ENCODE peak calls at places on chromosomes 3 and 15, in four cellular contexts. V is heart right ventricle, Z is cardiac muscle cell, O is suprapubic skin. N is an unnamed sample.

GRCh38 chr15:29672923-29673809 is 149.1 kb downstream of the TJP1 start:
- DNase-seq in V (no peak), Z (peak; percentile 50), O (no peak), N (no peak)

GRCh38 chr15:33021806-33022389 is 172.6 kb downstream of the FMN1 start:
- DNase-seq in V (no peak), Z (peak; percentile 66), O (no peak), N (no peak)

GRCh38 chr3:72728958-72729467 is 119.2 kb downstream of the SHQ1 start:
- DNase-seq in V (no peak), Z (no peak), O (no peak), N (no peak)

GRCh38 chr3:32973982-32974381 is 22.5 kb downstream of the CCR4 start:
- DNase-seq in V (no peak), Z (no peak), O (no peak), N (no peak)

GRCh38 chr15:29935296-29936020 is 113.2 kb upstream of the TJP1 start:
- DNase-seq in V (no peak), Z (no peak), O (no peak), N (no peak)

GRCh38 chr3:127089487-127090145 is 103.3 kb upstream of the PRR23E start:
- DNase-seq in V (no peak), Z (peak; percentile 71), O (no peak), N (no peak)

GRCh38 chr3:127578168-127578567 is 12.4 kb downstream of the TPRA1 start:
- DNase-seq in V (no peak), Z (no peak), O (no peak), N (no peak)

GRCh38 chr3:72821170-72821781 is 27.0 kb downstream of the SHQ1 start:
- DNase-seq in V (no peak), Z (peak; percentile 44), O (no peak), N (peak; percentile 74)

GRCh38 chr3:62922326-62922725 is 47.1 kb upstream of the CADPS start:
- DNase-seq in V (no peak), Z (peak; percentile 1), O (no peak), N (no peak)

GRCh38 chr3:39519076-39519475 is 51.6 kb downstream of the MOBP start:
- DNase-seq in V (no peak), Z (no peak), O (no peak), N (no peak)

GRCh38 chr3:119659584-119660291 is 651 bp downstream of the POPDC2 start:
- DNase-seq in V (no peak), Z (no peak), O (no peak), N (no peak)

GRCh38 chr3:51568041-51568440 is 29.5 kb downstream of the RAD54L2 start:
- DNase-seq in V (no peak), Z (no peak), O (no peak), N (no peak)

GRCh38 chr15:68421798-68422402 is 10.1 kb downstream of the ITGA11 start:
- DNase-seq in V (no peak), Z (no peak), O (no peak), N (no peak)

GRCh38 chr3:17466028-17466427 is 276.4 kb downstream of the TBC1D5 start:
- DNase-seq in V (no peak), Z (peak; percentile 2), O (no peak), N (no peak)

GRCh38 chr15:55372701-55373440 is 35.3 kb downstream of the CCPG1 start:
- DNase-seq in V (no peak), Z (no peak), O (no peak), N (no peak)
- H3K4me3 ChIP-seq in V (no peak overlapping the region), Z (no peak overlapping the region), O (no peak overlapping the region), N (no peak overlapping the region)

DNA sequence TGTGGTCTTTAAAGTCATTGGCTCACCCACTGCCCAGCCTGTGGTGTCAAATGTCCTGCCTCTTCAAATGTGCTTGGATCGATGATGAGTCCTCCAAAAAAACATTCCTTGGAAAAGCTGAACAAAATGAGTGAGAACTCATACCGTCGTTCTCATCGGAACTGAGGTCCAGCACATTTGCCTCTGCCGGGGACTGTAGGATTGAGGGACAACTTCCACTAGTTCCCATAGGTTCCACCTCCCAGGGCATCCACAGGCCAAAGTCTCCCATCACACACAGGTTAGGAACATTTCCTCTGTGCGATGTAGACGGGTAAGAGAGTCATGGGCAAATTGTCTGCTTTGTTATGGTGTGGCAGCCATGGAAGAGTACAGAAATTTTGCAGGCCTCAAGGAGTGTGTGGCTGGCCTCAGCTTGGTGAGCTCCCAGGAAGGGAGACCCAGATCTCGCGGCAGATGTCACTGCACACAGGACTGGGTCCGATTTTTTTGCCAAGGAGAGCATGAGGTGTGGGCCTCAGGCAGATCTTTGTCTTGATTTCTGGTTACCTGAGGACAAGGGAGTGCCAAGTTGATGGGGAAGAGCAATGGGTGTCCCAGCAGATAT is 115.7 kb downstream of the SNRPN start:
- DNase-seq in V (no peak), Z (no peak), O (no peak), N (no peak)
- H3K9me3 ChIP-seq in V (peaks cover 100% of the 10 kb centered on the region), Z (peaks cover 30% of the 10 kb centered on the region), O (peaks cover 89% of the 10 kb centered on the region), N (peaks cover 23% of the 10 kb centered on the region)

GRCh38 chr15:42493694-42494093 is 1.7 kb upstream of the SNAP23 start:
- DNase-seq in V (no peak), Z (no peak), O (no peak), N (no peak)

GRCh38 chr15:42490246-42490742 is 647 bp downstream of the ZNF106 start:
- DNase-seq in V (no peak), Z (no peak), O (no peak), N (no peak)

GRCh38 chr15:42491540-42492225 is 742 bp upstream of the ZNF106 start:
- DNase-seq in V (no peak), Z (peak; percentile 68), O (no peak), N (no peak)

GRCh38 chr15:42494998-42495360 is 455 bp upstream of the SNAP23 start:
- DNase-seq in V (no peak), Z (peak; percentile 80), O (no peak), N (no peak)

DNA sequence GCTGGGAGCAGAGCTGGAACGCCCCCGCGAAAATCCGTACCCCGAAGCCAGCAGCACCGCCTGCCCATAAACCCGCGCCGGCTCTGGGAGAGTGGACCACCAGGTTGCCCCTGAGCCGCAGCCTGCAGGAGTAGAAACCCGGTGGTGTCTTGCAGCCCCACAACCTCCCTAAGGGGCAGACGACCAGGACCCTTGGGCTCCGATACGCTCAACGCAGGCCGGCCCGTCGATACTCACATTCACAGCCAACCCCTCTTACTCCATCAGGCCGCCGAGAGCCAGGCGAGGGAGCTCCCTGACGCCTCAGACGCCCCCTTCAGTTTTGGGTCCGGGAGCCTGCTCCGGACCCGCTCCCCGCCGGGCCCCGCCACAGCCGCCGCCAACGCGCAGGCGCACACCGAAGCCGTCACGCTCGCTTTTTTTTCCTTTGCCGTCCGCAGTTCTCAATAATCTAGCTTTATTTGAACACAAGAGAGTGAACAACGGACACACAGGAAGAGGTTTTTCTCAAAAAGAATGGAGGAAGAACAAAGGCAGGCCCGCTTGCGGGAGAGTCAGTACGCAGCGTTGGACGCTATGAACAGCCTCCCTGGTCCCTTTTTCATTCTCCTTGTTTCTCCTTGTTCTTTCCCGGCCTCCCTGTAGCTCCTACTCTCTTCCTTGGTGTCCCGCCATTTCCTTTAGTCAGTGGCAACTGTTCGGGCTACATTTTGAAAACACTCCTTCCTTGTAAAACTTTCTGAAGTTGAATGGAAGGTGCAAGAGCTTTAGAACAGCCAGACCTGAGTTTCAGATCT is at the start of gene ZNF106:
- DNase-seq in V (peak; percentile 89), Z (peak; percentile 94), O (peak; percentile 90), N (peak; percentile 89)
- H3K4me1 ChIP-seq in V (peaks cover 47% of the 10 kb centered on the region), Z (peaks cover 4% of the 10 kb centered on the region), O (peaks cover 42% of the 10 kb centered on the region), N (peaks cover under 1% of the 10 kb centered on the region)

DNA sequence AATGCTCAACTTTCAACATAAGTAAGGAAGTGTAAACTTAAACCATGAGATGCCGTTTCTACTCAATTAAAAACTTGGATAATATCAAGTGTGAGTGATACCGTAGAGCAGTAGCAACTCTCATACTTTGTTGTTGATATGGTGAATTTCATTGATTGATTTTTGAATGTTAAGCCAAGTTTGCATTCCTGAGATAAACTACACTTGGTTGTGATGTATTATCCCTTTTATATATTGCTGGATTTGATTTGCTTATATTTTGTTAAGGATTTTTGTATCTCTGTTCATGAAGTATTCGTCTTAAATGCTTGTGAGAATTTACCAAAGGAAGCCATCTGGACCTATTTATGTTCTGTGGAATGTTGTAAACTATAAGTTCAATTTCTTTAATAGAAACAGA is 21.7 kb downstream of the SLMAP start:
- DNase-seq in V (no peak), Z (no peak), O (no peak), N (no peak)
- H3K4me3 ChIP-seq in V (no peak overlapping the region), Z (no peak overlapping the region), O (no peak overlapping the region), N (no peak overlapping the region)

GRCh38 chr3:110946810-110947209 is 124.8 kb upstream of the NECTIN3 start:
- DNase-seq in V (no peak), Z (no peak), O (no peak), N (no peak)
- H3K9me3 ChIP-seq in V (peaks cover 68% of the 10 kb centered on the region), Z (no peaks in the 10 kb centered on the region), O (peaks cover 39% of the 10 kb centered on the region), N (no peaks in the 10 kb centered on the region)